ENCODE peak calls at places on chromosomes 4 and X, in five cellular contexts. P is GM20000; V is NCI-H748 treated with DMSO at 0.1 percent for 48 hours; Y is stimulated activated CD4-positive, alpha-beta T cell treated with anti-CD3 and anti-CD28 coated beads, Interleukin-15, amount 100 ng/mL, for 1 hour; B is iris pigment epithelial cell. X is an unnamed sample.

GRCh38 chrX:7192871-7193270 is 44.9 kb upstream of the PUDP start:
- DNase-seq in B (no peak), V (no peak), P (no peak), Y (no peak), X (no peak)

GRCh38 chrX:41085883-41086626 is 810 bp downstream of the USP9X start:
- DNase-seq in P (peak), V (no peak), B (peak), Y (peak), X (peak)

GRCh38 chr4:5888222-5888701 is 4.6 kb downstream of the CRMP1 start:
- DNase-seq in B (no peak), Y (no peak), V (peak), P (peak), X (peak)

GRCh38 chr4:189660737-189661330 is 279.8 kb upstream of the FRG1 start:
- DNase-seq in P (no peak), Y (no peak), B (no peak), V (no peak), X (peak)

GRCh38 chr4:93317046-93317445 is 511.5 kb upstream of the ATOH1 start:
- DNase-seq in V (peak), Y (no peak), B (no peak), P (no peak), X (no peak)

GRCh38 chr4:139492429-139492828 is 38.5 kb downstream of the RAB33B start:
- DNase-seq in B (no peak), V (no peak), Y (no peak), P (no peak), X (no peak)

GRCh38 chr4:54440394-54441223 is 211.5 kb downstream of the PDGFRA start:
- DNase-seq in Y (no peak), P (no peak), B (peak), V (peak), X (peak)

GRCh38 chrX:24876782-24877315 is 138.9 kb downstream of the ARX start:
- DNase-seq in Y (no peak), B (no peak), P (no peak), V (peak), X (no peak)

GRCh38 chr4:175639346-175639745 is 172.7 kb downstream of the GPM6A start:
- DNase-seq in B (no peak), V (no peak), Y (no peak), P (no peak), X (no peak)

GRCh38 chr4:38511702-38512101 is 152.3 kb upstream of the KLF3 start:
- DNase-seq in Y (no peak), P (no peak), B (no peak), V (no peak), X (no peak)

GRCh38 chr4:165398570-165398969 is 19.8 kb downstream of the CPE start:
- DNase-seq in V (peak), B (peak), Y (no peak), P (no peak), X (peak)

GRCh38 chr4:176186067-176186466 is 9.3 kb downstream of the SPATA4 start:
- DNase-seq in V (no peak), Y (no peak), P (no peak), B (no peak), X (no peak)

GRCh38 chrX:71910526-71911022 is at the start of gene NHSL2:
- DNase-seq in P (peak), V (no peak), Y (peak), B (peak), X (no peak)

GRCh38 chr4:145934434-145935047 is 4.1 kb downstream of the ZNF827 start:
- DNase-seq in P (no peak), V (no peak), B (no peak), Y (no peak), X (peak)

GRCh38 chr4:28357985-28358384 is 1497.3 kb downstream of the STIM2 start:
- DNase-seq in V (no peak), B (peak), Y (no peak), P (no peak), X (no peak)

GRCh38 chr4:88005086-88005485 is 2.3 kb upstream of the PKD2 start:
- DNase-seq in B (no peak), Y (no peak), V (no peak), P (no peak), X (no peak)

GRCh38 chr4:13208558-13209193 is 275.5 kb downstream of the RAB28 start:
- DNase-seq in P (no peak), Y (no peak), V (no peak), B (peak), X (no peak)

GRCh38 chr4:105186701-105187158 is 40.1 kb downstream of the TET2 start:
- DNase-seq in P (no peak), V (no peak), B (peak), Y (no peak), X (no peak)

GRCh38 chrX:39258331-39258730 is 457.1 kb downstream of the MID1IP1 start:
- DNase-seq in B (peak), V (peak), P (no peak), Y (no peak), X (no peak)

GRCh38 chr4:41456559-41457101 is 81.3 kb upstream of the LIMCH1 start:
- DNase-seq in B (no peak), P (no peak), V (peak), Y (no peak), X (no peak)

GRCh38 chrX:19127649-19128168 is 5.4 kb upstream of the ADGRG2 start:
- DNase-seq in V (no peak), P (no peak), Y (no peak), B (peak), X (no peak)

GRCh38 chr4:138938371-138938699 is 77.2 kb upstream of the NOCT start:
- DNase-seq in P (peak), V (peak), Y (no peak), B (peak), X (peak)

GRCh38 chrX:154749856-154750255 is 1.0 kb downstream of the GAB3 start:
- DNase-seq in B (no peak), P (no peak), V (no peak), Y (no peak), X (no peak)

GRCh38 chr4:124322234-124322831 is 390.2 kb downstream of the ANKRD50 start:
- DNase-seq in P (peak), B (peak), V (peak), Y (no peak), X (peak)

GRCh38 chr4:111806331-111806730 is 338.9 kb upstream of the FAM241A start:
- DNase-seq in B (peak), P (no peak), V (no peak), Y (no peak), X (peak)

GRCh38 chr4:13399257-13399656 is 84.9 kb downstream of the RAB28 start:
- DNase-seq in B (peak), Y (no peak), V (no peak), P (no peak), X (no peak)

GRCh38 chr4:81196126-81196650 is 18.8 kb downstream of the PRKG2 start:
- DNase-seq in Y (no peak), P (no peak), V (no peak), B (no peak), X (no peak)

GRCh38 chr4:148006025-148006424 is 274.1 kb downstream of the ARHGAP10 start:
- DNase-seq in B (no peak), V (no peak), P (no peak), Y (no peak), X (no peak)

GRCh38 chr4:118281611-118282442 is 71.0 kb downstream of the PRSS12 start:
- DNase-seq in Y (no peak), B (peak), P (no peak), V (no peak), X (no peak)

GRCh38 chrX:148290937-148291336 is 209.5 kb upstream of the AFF2 start:
- DNase-seq in Y (no peak), B (no peak), V (no peak), P (no peak), X (no peak)

GRCh38 chr4:87309625-87310024 is 13.1 kb downstream of the HSD17B13 start:
- DNase-seq in B (no peak), P (no peak), Y (no peak), V (no peak), X (no peak)

GRCh38 chr4:150782311-150782710 is 200.4 kb downstream of the MAB21L2 start:
- DNase-seq in B (peak), V (no peak), Y (no peak), P (no peak), X (peak)

GRCh38 chr4:87360338-87360935 is 30.6 kb downstream of the HSD17B11 start:
- DNase-seq in V (no peak), P (no peak), B (no peak), Y (no peak), X (no peak)

GRCh38 chrX:47264507-47265173 is 31.8 kb downstream of the USP11 start:
- DNase-seq in Y (no peak), B (peak), P (no peak), V (no peak), X (no peak)

GRCh38 chr4:184287697-184288255 is 70.1 kb upstream of the ENPP6 start:
- DNase-seq in B (peak), Y (no peak), P (no peak), V (no peak), X (no peak)

GRCh38 chr4:140056015-140056414 is 98.0 kb downstream of the MAML3 start:
- DNase-seq in P (no peak), V (no peak), Y (no peak), B (no peak), X (no peak)

GRCh38 chr4:38820329-38821061 is 15.9 kb upstream of the TLR1 start:
- DNase-seq in P (peak), B (no peak), V (no peak), Y (no peak), X (no peak)

X was measured in SK-N-SH.